ENCODE peak calls at places on chromosomes 3 and 15, in four cellular contexts. Y, D, M and C are unnamed samples.

GRCh38 chr3:61956236-61956635 is 394.9 kb downstream of the PTPRG start:
- DNase-seq in M (no peak), D (no peak), Y (no peak), C (no peak)

GRCh38 chr3:53101956-53102355 is 28.3 kb downstream of the RFT1 start:
- DNase-seq in M (no peak), Y (no peak), D (no peak), C (no peak)

GRCh38 chr15:78149805-78150751 is 916 bp downstream of the IDH3A start:
- DNase-seq in M (peak; percentile 21), Y (peak; percentile 21), D (no peak), C (peak; percentile 32)

GRCh38 chr3:105798381-105798934 is 70.4 kb downstream of the CBLB start:
- DNase-seq in M (no peak), D (peak; percentile 51), Y (no peak), C (no peak)

GRCh38 chr3:141769171-141769894 is 6.1 kb downstream of the GRK7 start:
- DNase-seq in Y (peak; percentile 76), D (no peak), M (no peak), C (no peak)

GRCh38 chr3:109050591-109051167 is 67.3 kb downstream of the MORC1 start:
- DNase-seq in D (no peak), Y (peak; percentile 20), M (peak; percentile 56), C (no peak)

GRCh38 chr3:29281265-29282228 is 676 bp downstream of the RBMS3 start:
- DNase-seq in D (peak; percentile 63), Y (no peak), M (peak; percentile 31), C (no peak)

GRCh38 chr3:18812316-18812715 is 336.0 kb upstream of the KCNH8 start:
- DNase-seq in D (no peak), M (no peak), Y (no peak), C (no peak)

GRCh38 chr3:177624523-177625495 is 427.5 kb upstream of the TBL1XR1 start:
- DNase-seq in M (no peak), D (no peak), Y (no peak), C (no peak)

GRCh38 chr15:76235186-76235826 is 76.0 kb downstream of the ETFA start:
- DNase-seq in Y (peak; percentile 33), M (peak; percentile 66), D (no peak), C (no peak)

GRCh38 chr15:99981223-99981647 is 248.0 kb upstream of the LYSMD4 start:
- DNase-seq in Y (peak; percentile 4), M (no peak), D (no peak), C (peak; percentile 49)

GRCh38 chr15:94205366-94205765 is 26.0 kb upstream of the MCTP2 start:
- DNase-seq in D (no peak), Y (no peak), M (no peak), C (no peak)

GRCh38 chr15:32898991-32899613 is 181.3 kb downstream of the GREM1 start:
- DNase-seq in D (no peak), M (peak; percentile 22), Y (no peak), C (peak; percentile 78)

GRCh38 chr3:126955004-126955790 is 27.7 kb upstream of the PLXNA1 start:
- DNase-seq in Y (no peak), M (no peak), D (peak; percentile 20), C (peak; percentile 5)
- TF ChIP-seq ESRRA in Y (no peak), M (no peak), D (no peak), C (no peak)

GRCh38 chr3:166274996-166275395 is 437.8 kb upstream of the BCHE start:
- DNase-seq in M (no peak), D (no peak), Y (no peak), C (no peak)
- TF ChIP-seq ESRRA in M (no peak), D (no peak), Y (no peak), C (no peak)

DNA sequence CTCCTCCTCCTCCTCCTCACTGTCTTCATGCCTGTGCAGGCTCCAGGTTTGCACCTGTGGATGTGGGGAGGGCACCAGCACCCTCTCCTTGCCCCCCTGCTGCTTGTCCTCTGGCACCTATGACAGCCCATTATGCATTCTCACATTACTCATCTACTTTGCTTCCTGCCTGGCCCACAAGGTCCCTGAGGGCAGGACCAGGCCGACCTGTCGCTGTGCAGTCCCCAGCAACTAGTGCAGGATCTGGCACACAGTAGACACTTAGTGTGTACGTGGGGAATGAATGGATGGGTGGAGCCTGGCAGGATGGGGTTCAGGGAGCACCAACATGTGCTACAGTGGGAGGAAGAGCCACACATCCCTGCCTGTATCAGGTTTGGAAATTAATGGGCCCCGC is 58.3 kb upstream of the TMEM115 start:
- DNase-seq in M (no peak), Y (no peak), D (no peak), C (no peak)
- TF ChIP-seq ESRRA in M (no peak), Y (no peak), D (no peak), C (no peak)

GRCh38 chr3:69446402-69447072 is 60.6 kb upstream of the FRMD4B start:
- DNase-seq in M (no peak), D (no peak), Y (no peak), C (no peak)

GRCh38 chr3:69445498-69445897 is 59.6 kb upstream of the FRMD4B start:
- DNase-seq in M (no peak), Y (no peak), D (no peak), C (no peak)

GRCh38 chr3:69443554-69443953 is 57.7 kb upstream of the FRMD4B start:
- DNase-seq in D (no peak), Y (no peak), M (no peak), C (no peak)

GRCh38 chr3:69442771-69443197 is 56.9 kb upstream of the FRMD4B start:
- DNase-seq in Y (no peak), D (no peak), M (no peak), C (no peak)

DNA sequence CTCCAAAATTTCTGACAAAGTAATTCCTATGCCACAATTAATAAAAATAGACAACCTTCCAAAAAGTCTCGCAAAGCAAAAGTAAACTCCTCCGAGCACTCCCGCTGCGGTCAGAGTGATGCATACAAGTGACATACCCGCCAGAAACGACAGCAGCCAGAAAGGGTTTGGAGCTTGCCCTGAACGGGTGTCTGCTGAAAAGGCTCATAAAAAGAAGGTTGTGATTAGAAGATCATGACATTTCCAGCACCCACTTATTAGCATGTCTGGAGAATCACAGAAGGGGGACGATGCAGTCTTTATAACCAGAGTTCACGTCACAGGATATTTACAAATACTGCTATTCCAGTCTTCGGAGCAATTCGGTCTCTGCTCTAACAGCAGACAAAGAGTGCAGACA is 59.1 kb upstream of the FRMD4B start:
- DNase-seq in D (no peak), Y (no peak), M (no peak), C (no peak)
- TF ChIP-seq ESRRA in D (no peak), Y (no peak), M (no peak), C (no peak)

GRCh38 chr3:72722930-72723726 is 125.1 kb downstream of the SHQ1 start:
- DNase-seq in D (peak; percentile 35), Y (no peak), M (peak; percentile 26), C (no peak)
- TF ChIP-seq ESRRA in D (no peak), Y (no peak), M (no peak), C (no peak)

GRCh38 chr3:73480187-73480672 is 144.5 kb downstream of the PDZRN3 start:
- DNase-seq in M (no peak), D (no peak), Y (no peak), C (no peak)

GRCh38 chr3:73481888-73482287 is 142.9 kb downstream of the PDZRN3 start:
- DNase-seq in Y (no peak), D (no peak), M (no peak), C (no peak)

GRCh38 chr3:73484656-73485248 is 140.0 kb downstream of the PDZRN3 start:
- DNase-seq in Y (no peak), D (peak; percentile 51), M (no peak), C (peak; percentile 30)

GRCh38 chr3:73490453-73491311 is 134.1 kb downstream of the PDZRN3 start:
- DNase-seq in M (no peak), Y (no peak), D (no peak), C (peak; percentile 42)

DNA sequence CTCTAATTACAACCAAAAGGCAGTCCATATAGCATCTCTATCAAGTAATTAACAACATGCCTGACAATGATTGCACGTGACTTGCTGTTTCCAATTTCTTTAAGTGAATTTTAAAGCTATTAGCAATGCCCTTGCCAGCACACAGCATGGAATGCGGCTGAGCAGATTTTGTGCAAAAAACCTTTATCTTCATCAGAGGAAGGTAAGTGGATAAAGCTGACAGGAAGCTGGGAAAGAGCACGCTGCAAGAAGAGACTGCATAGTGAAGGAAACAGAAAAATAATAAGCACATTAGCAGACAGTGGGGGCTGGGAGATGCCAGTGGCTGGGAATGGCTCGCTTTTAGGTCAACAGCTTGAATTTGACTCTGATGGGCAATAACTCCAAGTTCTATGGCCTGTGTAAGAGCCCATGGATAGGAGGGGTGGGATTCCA is 138.8 kb downstream of the PDZRN3 start:
- DNase-seq in D (no peak), M (no peak), Y (no peak), C (no peak)
- TF ChIP-seq ESRRA in D (no peak), M (no peak), Y (no peak), C (no peak)

DNA sequence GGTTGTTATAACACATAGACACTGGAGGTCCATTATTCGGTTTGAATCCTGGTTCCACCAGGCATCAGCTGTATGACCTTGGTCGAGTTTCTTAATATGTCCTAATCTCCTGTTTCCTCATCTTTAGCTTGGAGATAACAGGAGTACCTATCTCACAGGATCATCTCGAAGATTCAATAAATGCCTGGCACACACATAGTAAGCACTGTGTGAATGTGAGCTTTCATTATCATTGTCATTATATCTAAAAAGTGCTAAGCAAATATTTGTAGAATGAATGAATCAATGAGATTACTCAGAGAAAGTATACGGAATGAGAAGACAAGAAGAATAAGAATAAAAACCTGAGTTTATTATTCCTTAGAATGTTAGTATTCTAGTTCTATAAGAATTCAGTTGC is 227.4 kb upstream of the CFAP20DC start:
- DNase-seq in M (no peak), Y (no peak), D (no peak), C (no peak)
- TF ChIP-seq ESRRA in M (no peak), Y (no peak), D (no peak), C (no peak)